ENCODE peak calls at places on chromosomes 6 and 20, in nine cellular contexts. One of them, this sample, is unnamed.

GRCh38 chr6:138817799-138818198 is 21.9 kb downstream of the ECT2L start:
- DNase-seq in T-helper 2 cell: no peak
- DNase-seq in activated naive CD4-positive, alpha-beta T cell treated with anti-CD3 and anti-CD28 coated beads for 36 hours: peak; percentile 8
- DNase-seq in H9: peak; percentile 88
- DNase-seq in T-helper 1 cell: no peak
- DNase-seq in substantia nigra: no peak
- DNase-seq in Kasumi-1: no peak
- DNase-seq in head of caudate nucleus: no peak
- DNase-seq in cardiac fibroblast: peak; percentile 84
- DNase-seq in this sample: no peak

GRCh38 chr20:45576995-45577394 is 2.1 kb downstream of the WFDC8 start:
- DNase-seq in Kasumi-1: no peak
- DNase-seq in cardiac fibroblast: no peak
- DNase-seq in activated naive CD4-positive, alpha-beta T cell treated with anti-CD3 and anti-CD28 coated beads for 36 hours: no peak
- DNase-seq in T-helper 1 cell: no peak
- DNase-seq in substantia nigra: no peak
- DNase-seq in head of caudate nucleus: no peak
- DNase-seq in H9: no peak
- DNase-seq in T-helper 2 cell: no peak
- DNase-seq in this sample: no peak

GRCh38 chr6:132130530-132131298 is 179.5 kb upstream of the CCN2 start:
- DNase-seq in head of caudate nucleus: no peak
- DNase-seq in cardiac fibroblast: peak; percentile 75
- DNase-seq in activated naive CD4-positive, alpha-beta T cell treated with anti-CD3 and anti-CD28 coated beads for 36 hours: no peak
- DNase-seq in Kasumi-1: peak; percentile 89
- DNase-seq in H9: no peak
- DNase-seq in T-helper 1 cell: no peak
- DNase-seq in T-helper 2 cell: no peak
- DNase-seq in substantia nigra: peak; percentile 21
- DNase-seq in this sample: no peak

GRCh38 chr6:167398214-167399050 is 73.5 kb downstream of the TTLL2 start:
- DNase-seq in Kasumi-1: no peak
- DNase-seq in T-helper 2 cell: no peak
- DNase-seq in substantia nigra: no peak
- DNase-seq in head of caudate nucleus: no peak
- DNase-seq in activated naive CD4-positive, alpha-beta T cell treated with anti-CD3 and anti-CD28 coated beads for 36 hours: no peak
- DNase-seq in cardiac fibroblast: no peak
- DNase-seq in T-helper 1 cell: no peak
- DNase-seq in H9: no peak
- DNase-seq in this sample: no peak

GRCh38 chr20:11443382-11444119 is 474.1 kb upstream of the BTBD3 start:
- DNase-seq in substantia nigra: no peak
- DNase-seq in H9: no peak
- DNase-seq in cardiac fibroblast: no peak
- DNase-seq in Kasumi-1: no peak
- DNase-seq in head of caudate nucleus: no peak
- DNase-seq in activated naive CD4-positive, alpha-beta T cell treated with anti-CD3 and anti-CD28 coated beads for 36 hours: no peak
- DNase-seq in T-helper 1 cell: no peak
- DNase-seq in T-helper 2 cell: no peak
- DNase-seq in this sample: no peak

GRCh38 chr6:132961610-132962009 is 147.2 kb downstream of the RPS12 start:
- DNase-seq in head of caudate nucleus: no peak
- DNase-seq in H9: peak; percentile 39
- DNase-seq in cardiac fibroblast: no peak
- DNase-seq in T-helper 2 cell: no peak
- DNase-seq in activated naive CD4-positive, alpha-beta T cell treated with anti-CD3 and anti-CD28 coated beads for 36 hours: peak; percentile 7
- DNase-seq in Kasumi-1: no peak
- DNase-seq in T-helper 1 cell: no peak
- DNase-seq in substantia nigra: no peak
- DNase-seq in this sample: no peak

GRCh38 chr6:127291495-127291894 is 24.8 kb downstream of the RNF146 start:
- DNase-seq in cardiac fibroblast: peak; percentile 18
- DNase-seq in T-helper 1 cell: no peak
- DNase-seq in substantia nigra: no peak
- DNase-seq in head of caudate nucleus: no peak
- DNase-seq in H9: no peak
- DNase-seq in T-helper 2 cell: no peak
- DNase-seq in activated naive CD4-positive, alpha-beta T cell treated with anti-CD3 and anti-CD28 coated beads for 36 hours: no peak
- DNase-seq in Kasumi-1: no peak
- DNase-seq in this sample: no peak

GRCh38 chr6:5036309-5036708 is 32.5 kb upstream of the RPP40 start:
- DNase-seq in T-helper 1 cell: no peak
- DNase-seq in cardiac fibroblast: peak; percentile 23
- DNase-seq in head of caudate nucleus: no peak
- DNase-seq in Kasumi-1: peak; percentile 87
- DNase-seq in T-helper 2 cell: no peak
- DNase-seq in substantia nigra: no peak
- DNase-seq in activated naive CD4-positive, alpha-beta T cell treated with anti-CD3 and anti-CD28 coated beads for 36 hours: no peak
- DNase-seq in H9: peak; percentile 90
- DNase-seq in this sample: peak; percentile 45

GRCh38 chr6:137309078-137309762 is 90.0 kb upstream of the IFNGR1 start:
- DNase-seq in activated naive CD4-positive, alpha-beta T cell treated with anti-CD3 and anti-CD28 coated beads for 36 hours: peak; percentile 25
- DNase-seq in T-helper 1 cell: no peak
- DNase-seq in H9: peak; percentile 61
- DNase-seq in T-helper 2 cell: no peak
- DNase-seq in Kasumi-1: peak; percentile 86
- DNase-seq in head of caudate nucleus: peak; percentile 35
- DNase-seq in cardiac fibroblast: peak; percentile 81
- DNase-seq in substantia nigra: peak; percentile 36
- DNase-seq in this sample: no peak

GRCh38 chr6:4687989-4688947 is 87.9 kb upstream of the CDYL start:
- DNase-seq in T-helper 2 cell: no peak
- DNase-seq in Kasumi-1: no peak
- DNase-seq in T-helper 1 cell: no peak
- DNase-seq in head of caudate nucleus: no peak
- DNase-seq in substantia nigra: no peak
- DNase-seq in activated naive CD4-positive, alpha-beta T cell treated with anti-CD3 and anti-CD28 coated beads for 36 hours: no peak
- DNase-seq in H9: no peak
- DNase-seq in cardiac fibroblast: peak; percentile 89
- DNase-seq in this sample: no peak

GRCh38 chr6:147390909-147391536 is 117.5 kb upstream of the SAMD5 start:
- DNase-seq in substantia nigra: no peak
- DNase-seq in activated naive CD4-positive, alpha-beta T cell treated with anti-CD3 and anti-CD28 coated beads for 36 hours: peak; percentile 44
- DNase-seq in Kasumi-1: peak; percentile 65
- DNase-seq in head of caudate nucleus: peak; percentile 38
- DNase-seq in T-helper 2 cell: no peak
- DNase-seq in cardiac fibroblast: peak; percentile 39
- DNase-seq in T-helper 1 cell: no peak
- DNase-seq in H9: no peak
- DNase-seq in this sample: no peak

GRCh38 chr20:9214676-9215075 is 145.8 kb downstream of the PLCB4 start:
- DNase-seq in substantia nigra: no peak
- DNase-seq in Kasumi-1: no peak
- DNase-seq in cardiac fibroblast: peak; percentile 75
- DNase-seq in T-helper 1 cell: no peak
- DNase-seq in head of caudate nucleus: no peak
- DNase-seq in T-helper 2 cell: no peak
- DNase-seq in H9: no peak
- DNase-seq in activated naive CD4-positive, alpha-beta T cell treated with anti-CD3 and anti-CD28 coated beads for 36 hours: no peak
- DNase-seq in this sample: no peak

GRCh38 chr6:100138346-100139022 is 144.5 kb upstream of the MCHR2 start:
- DNase-seq in activated naive CD4-positive, alpha-beta T cell treated with anti-CD3 and anti-CD28 coated beads for 36 hours: no peak
- DNase-seq in T-helper 2 cell: no peak
- DNase-seq in head of caudate nucleus: no peak
- DNase-seq in substantia nigra: no peak
- DNase-seq in T-helper 1 cell: no peak
- DNase-seq in Kasumi-1: no peak
- DNase-seq in cardiac fibroblast: no peak
- DNase-seq in H9: no peak
- DNase-seq in this sample: peak; percentile 38

GRCh38 chr6:165695736-165696515 is 32.9 kb upstream of the PDE10A start:
- DNase-seq in activated naive CD4-positive, alpha-beta T cell treated with anti-CD3 and anti-CD28 coated beads for 36 hours: no peak
- DNase-seq in H9: no peak
- DNase-seq in T-helper 1 cell: no peak
- DNase-seq in cardiac fibroblast: peak; percentile 46
- DNase-seq in T-helper 2 cell: no peak
- DNase-seq in substantia nigra: no peak
- DNase-seq in head of caudate nucleus: no peak
- DNase-seq in Kasumi-1: no peak
- DNase-seq in this sample: no peak

GRCh38 chr20:57391439-57392129 is 388 bp downstream of the RBM38 start:
- DNase-seq in Kasumi-1: peak; percentile 3
- DNase-seq in substantia nigra: no peak
- DNase-seq in head of caudate nucleus: no peak
- DNase-seq in H9: no peak
- DNase-seq in activated naive CD4-positive, alpha-beta T cell treated with anti-CD3 and anti-CD28 coated beads for 36 hours: peak; percentile 20
- DNase-seq in cardiac fibroblast: no peak
- DNase-seq in T-helper 1 cell: no peak
- DNase-seq in T-helper 2 cell: no peak
- DNase-seq in this sample: peak; percentile 49

GRCh38 chr6:2430617-2431016 is 185.2 kb upstream of the GMDS start:
- DNase-seq in H9: no peak
- DNase-seq in T-helper 1 cell: no peak
- DNase-seq in cardiac fibroblast: no peak
- DNase-seq in head of caudate nucleus: no peak
- DNase-seq in activated naive CD4-positive, alpha-beta T cell treated with anti-CD3 and anti-CD28 coated beads for 36 hours: no peak
- DNase-seq in substantia nigra: no peak
- DNase-seq in T-helper 2 cell: no peak
- DNase-seq in Kasumi-1: no peak
- DNase-seq in this sample: peak; percentile 28

GRCh38 chr6:2546941-2547716 is 203.6 kb downstream of the MYLK4 start:
- DNase-seq in Kasumi-1: peak; percentile 90
- DNase-seq in T-helper 1 cell: no peak
- DNase-seq in cardiac fibroblast: no peak
- DNase-seq in H9: no peak
- DNase-seq in substantia nigra: no peak
- DNase-seq in T-helper 2 cell: no peak
- DNase-seq in head of caudate nucleus: no peak
- DNase-seq in activated naive CD4-positive, alpha-beta T cell treated with anti-CD3 and anti-CD28 coated beads for 36 hours: no peak
- DNase-seq in this sample: no peak

GRCh38 chr6:67640462-67640861 is 994.6 kb upstream of the ADGRB3 start:
- DNase-seq in Kasumi-1: peak; percentile 23
- DNase-seq in T-helper 2 cell: no peak
- DNase-seq in substantia nigra: no peak
- DNase-seq in head of caudate nucleus: no peak
- DNase-seq in activated naive CD4-positive, alpha-beta T cell treated with anti-CD3 and anti-CD28 coated beads for 36 hours: no peak
- DNase-seq in T-helper 1 cell: no peak
- DNase-seq in cardiac fibroblast: peak; percentile 64
- DNase-seq in H9: no peak
- DNase-seq in this sample: no peak

GRCh38 chr6:75691012-75691411 is 58.0 kb upstream of the MYO6 start:
- DNase-seq in H9: no peak
- DNase-seq in T-helper 1 cell: no peak
- DNase-seq in cardiac fibroblast: peak; percentile 60
- DNase-seq in head of caudate nucleus: no peak
- DNase-seq in Kasumi-1: no peak
- DNase-seq in activated naive CD4-positive, alpha-beta T cell treated with anti-CD3 and anti-CD28 coated beads for 36 hours: no peak
- DNase-seq in T-helper 2 cell: no peak
- DNase-seq in substantia nigra: no peak
- DNase-seq in this sample: no peak

GRCh38 chr6:3296537-3297453 is 38.0 kb downstream of the PSMG4 start:
- DNase-seq in cardiac fibroblast: no peak
- DNase-seq in H9: no peak
- DNase-seq in T-helper 2 cell: no peak
- DNase-seq in substantia nigra: no peak
- DNase-seq in Kasumi-1: no peak
- DNase-seq in head of caudate nucleus: no peak
- DNase-seq in T-helper 1 cell: no peak
- DNase-seq in activated naive CD4-positive, alpha-beta T cell treated with anti-CD3 and anti-CD28 coated beads for 36 hours: no peak
- DNase-seq in this sample: no peak

GRCh38 chr6:68652117-68652536 is 17.0 kb downstream of the ADGRB3 start:
- DNase-seq in cardiac fibroblast: no peak
- DNase-seq in Kasumi-1: no peak
- DNase-seq in head of caudate nucleus: no peak
- DNase-seq in T-helper 2 cell: no peak
- DNase-seq in substantia nigra: peak; percentile 34
- DNase-seq in T-helper 1 cell: no peak
- DNase-seq in H9: no peak
- DNase-seq in activated naive CD4-positive, alpha-beta T cell treated with anti-CD3 and anti-CD28 coated beads for 36 hours: no peak
- DNase-seq in this sample: no peak

GRCh38 chr20:4633780-4634179 is 87.9 kb upstream of the PRND start:
- DNase-seq in activated naive CD4-positive, alpha-beta T cell treated with anti-CD3 and anti-CD28 coated beads for 36 hours: no peak
- DNase-seq in head of caudate nucleus: no peak
- DNase-seq in T-helper 2 cell: no peak
- DNase-seq in Kasumi-1: no peak
- DNase-seq in T-helper 1 cell: no peak
- DNase-seq in substantia nigra: no peak
- DNase-seq in cardiac fibroblast: peak; percentile 76
- DNase-seq in H9: no peak
- DNase-seq in this sample: no peak

GRCh38 chr6:90375681-90376439 is 79.2 kb upstream of the BACH2 start:
- DNase-seq in H9: no peak
- DNase-seq in cardiac fibroblast: peak; percentile 54
- DNase-seq in T-helper 1 cell: no peak
- DNase-seq in head of caudate nucleus: no peak
- DNase-seq in activated naive CD4-positive, alpha-beta T cell treated with anti-CD3 and anti-CD28 coated beads for 36 hours: no peak
- DNase-seq in substantia nigra: no peak
- DNase-seq in T-helper 2 cell: no peak
- DNase-seq in Kasumi-1: peak; percentile 8
- DNase-seq in this sample: no peak

GRCh38 chr20:33443006-33443511 is 504 bp downstream of the SNTA1 start:
- DNase-seq in H9: no peak
- DNase-seq in head of caudate nucleus: peak; percentile 20
- DNase-seq in T-helper 2 cell: peak; percentile 7
- DNase-seq in T-helper 1 cell: peak; percentile 8
- DNase-seq in cardiac fibroblast: no peak
- DNase-seq in activated naive CD4-positive, alpha-beta T cell treated with anti-CD3 and anti-CD28 coated beads for 36 hours: peak; percentile 9
- DNase-seq in Kasumi-1: no peak
- DNase-seq in substantia nigra: no peak
- DNase-seq in this sample: peak; percentile 45

GRCh38 chr6:30260036-30260504 is 46.9 kb upstream of the TRIM26 start:
- DNase-seq in T-helper 2 cell: peak; percentile 7
- DNase-seq in activated naive CD4-positive, alpha-beta T cell treated with anti-CD3 and anti-CD28 coated beads for 36 hours: peak; percentile 37
- DNase-seq in T-helper 1 cell: peak; percentile 13
- DNase-seq in H9: peak; percentile 34
- DNase-seq in head of caudate nucleus: no peak
- DNase-seq in substantia nigra: no peak
- DNase-seq in Kasumi-1: no peak
- DNase-seq in cardiac fibroblast: no peak
- DNase-seq in this sample: no peak